ENCODE peak calls at places on chromosome X, in ten cellular contexts. One of them, this sample, is unnamed.

GRCh38 chrX:2550288-2551020 is 49.7 kb upstream of the DHRSX start:
- DNase-seq in AG04450: no peak
- DNase-seq in lower lobe of right lung: no peak
- DNase-seq in OCI-LY7: no peak
- DNase-seq in SK-N-SH: no peak
- DNase-seq in heart right ventricle: no peak
- DNase-seq in right atrium auricular region: no peak
- DNase-seq in AG10803: no peak
- DNase-seq in adrenal gland: no peak
- DNase-seq in GM06990: no peak
- DNase-seq in this sample: no peak

GRCh38 chrX:66633541-66633940 is 5.3 kb downstream of the EDA2R start:
- DNase-seq in AG04450: no peak
- DNase-seq in lower lobe of right lung: no peak
- DNase-seq in OCI-LY7: no peak
- DNase-seq in SK-N-SH: no peak
- DNase-seq in heart right ventricle: no peak
- DNase-seq in right atrium auricular region: no peak
- DNase-seq in AG10803: peak
- DNase-seq in adrenal gland: no peak
- DNase-seq in GM06990: no peak
- DNase-seq in this sample: no peak

GRCh38 chrX:150361070-150361776 is 1.9 kb upstream of the MAMLD1 start:
- DNase-seq in AG04450: no peak
- DNase-seq in lower lobe of right lung: peak
- DNase-seq in OCI-LY7: no peak
- DNase-seq in SK-N-SH: peak
- DNase-seq in heart right ventricle: no peak
- DNase-seq in right atrium auricular region: peak
- DNase-seq in AG10803: no peak
- DNase-seq in adrenal gland: peak
- DNase-seq in GM06990: no peak
- DNase-seq in this sample: no peak

GRCh38 chrX:123961268-123962005 is at the start of gene STAG2:
- DNase-seq in AG04450: peak
- DNase-seq in lower lobe of right lung: peak
- DNase-seq in OCI-LY7: peak
- DNase-seq in SK-N-SH: peak
- DNase-seq in heart right ventricle: peak
- DNase-seq in right atrium auricular region: peak
- DNase-seq in AG10803: peak
- DNase-seq in adrenal gland: peak
- DNase-seq in GM06990: peak
- DNase-seq in this sample: peak

GRCh38 chrX:12804655-12805054 is 13.4 kb downstream of the PRPS2 start:
- DNase-seq in AG04450: no peak
- DNase-seq in lower lobe of right lung: no peak
- DNase-seq in OCI-LY7: no peak
- DNase-seq in SK-N-SH: no peak
- DNase-seq in heart right ventricle: no peak
- DNase-seq in right atrium auricular region: no peak
- DNase-seq in AG10803: peak
- DNase-seq in adrenal gland: no peak
- DNase-seq in GM06990: no peak
- DNase-seq in this sample: no peak

GRCh38 chrX:131213400-131213799 is 75.7 kb downstream of the IGSF1 start:
- DNase-seq in AG04450: no peak
- DNase-seq in lower lobe of right lung: no peak
- DNase-seq in OCI-LY7: no peak
- DNase-seq in SK-N-SH: no peak
- DNase-seq in heart right ventricle: no peak
- DNase-seq in right atrium auricular region: no peak
- DNase-seq in AG10803: no peak
- DNase-seq in adrenal gland: no peak
- DNase-seq in GM06990: no peak
- DNase-seq in this sample: no peak

GRCh38 chrX:154464806-154465365 is 6.8 kb downstream of the PLXNA3 start:
- DNase-seq in AG04450: no peak
- DNase-seq in lower lobe of right lung: no peak
- DNase-seq in OCI-LY7: no peak
- DNase-seq in SK-N-SH: no peak
- DNase-seq in heart right ventricle: no peak
- DNase-seq in right atrium auricular region: no peak
- DNase-seq in AG10803: no peak
- DNase-seq in adrenal gland: no peak
- DNase-seq in GM06990: no peak
- DNase-seq in this sample: no peak

GRCh38 chrX:130834149-130834548 is 68.9 kb downstream of the ENOX2 start:
- DNase-seq in AG04450: no peak
- DNase-seq in lower lobe of right lung: no peak
- DNase-seq in OCI-LY7: peak
- DNase-seq in SK-N-SH: no peak
- DNase-seq in heart right ventricle: no peak
- DNase-seq in right atrium auricular region: no peak
- DNase-seq in AG10803: no peak
- DNase-seq in adrenal gland: no peak
- DNase-seq in GM06990: no peak
- DNase-seq in this sample: no peak

GRCh38 chrX:153877571-153878261 is 8.3 kb downstream of the L1CAM start:
- DNase-seq in AG04450: no peak
- DNase-seq in lower lobe of right lung: no peak
- DNase-seq in OCI-LY7: no peak
- DNase-seq in SK-N-SH: no peak
- DNase-seq in heart right ventricle: no peak
- DNase-seq in right atrium auricular region: no peak
- DNase-seq in AG10803: no peak
- DNase-seq in adrenal gland: no peak
- DNase-seq in GM06990: no peak
- DNase-seq in this sample: no peak

GRCh38 chrX:125778256-125778655 is 387.8 kb downstream of the DCAF12L2 start:
- DNase-seq in AG04450: no peak
- DNase-seq in lower lobe of right lung: no peak
- DNase-seq in OCI-LY7: no peak
- DNase-seq in SK-N-SH: no peak
- DNase-seq in heart right ventricle: no peak
- DNase-seq in right atrium auricular region: no peak
- DNase-seq in AG10803: no peak
- DNase-seq in adrenal gland: no peak
- DNase-seq in GM06990: no peak
- DNase-seq in this sample: no peak

GRCh38 chrX:30196322-30196721 is 19.0 kb upstream of the MAGEB2 start:
- DNase-seq in AG04450: no peak
- DNase-seq in lower lobe of right lung: no peak
- DNase-seq in OCI-LY7: peak
- DNase-seq in SK-N-SH: peak
- DNase-seq in heart right ventricle: no peak
- DNase-seq in right atrium auricular region: no peak
- DNase-seq in AG10803: no peak
- DNase-seq in adrenal gland: peak
- DNase-seq in GM06990: no peak
- DNase-seq in this sample: no peak

GRCh38 chrX:135707880-135708279 is 5.6 kb upstream of the CT45A1 start:
- DNase-seq in AG04450: no peak
- DNase-seq in lower lobe of right lung: no peak
- DNase-seq in OCI-LY7: peak
- DNase-seq in SK-N-SH: peak
- DNase-seq in heart right ventricle: no peak
- DNase-seq in right atrium auricular region: no peak
- DNase-seq in AG10803: no peak
- DNase-seq in adrenal gland: peak
- DNase-seq in GM06990: no peak
- DNase-seq in this sample: no peak

GRCh38 chrX:30659421-30659820 is 6.2 kb downstream of the GK start:
- DNase-seq in AG04450: peak
- DNase-seq in lower lobe of right lung: no peak
- DNase-seq in OCI-LY7: no peak
- DNase-seq in SK-N-SH: no peak
- DNase-seq in heart right ventricle: no peak
- DNase-seq in right atrium auricular region: no peak
- DNase-seq in AG10803: peak
- DNase-seq in adrenal gland: no peak
- DNase-seq in GM06990: no peak
- DNase-seq in this sample: no peak

GRCh38 chrX:139931646-139932076 is 1.2 kb downstream of the ATP11C start:
- DNase-seq in AG04450: no peak
- DNase-seq in lower lobe of right lung: no peak
- DNase-seq in OCI-LY7: no peak
- DNase-seq in SK-N-SH: peak
- DNase-seq in heart right ventricle: no peak
- DNase-seq in right atrium auricular region: no peak
- DNase-seq in AG10803: no peak
- DNase-seq in adrenal gland: no peak
- DNase-seq in GM06990: no peak
- DNase-seq in this sample: no peak

GRCh38 chrX:119682019-119682989 is 10.7 kb downstream of the SEPTIN6 start:
- DNase-seq in AG04450: no peak
- DNase-seq in lower lobe of right lung: no peak
- DNase-seq in OCI-LY7: peak
- DNase-seq in SK-N-SH: no peak
- DNase-seq in heart right ventricle: no peak
- DNase-seq in right atrium auricular region: no peak
- DNase-seq in AG10803: no peak
- DNase-seq in adrenal gland: no peak
- DNase-seq in GM06990: peak
- DNase-seq in this sample: no peak

DNA sequence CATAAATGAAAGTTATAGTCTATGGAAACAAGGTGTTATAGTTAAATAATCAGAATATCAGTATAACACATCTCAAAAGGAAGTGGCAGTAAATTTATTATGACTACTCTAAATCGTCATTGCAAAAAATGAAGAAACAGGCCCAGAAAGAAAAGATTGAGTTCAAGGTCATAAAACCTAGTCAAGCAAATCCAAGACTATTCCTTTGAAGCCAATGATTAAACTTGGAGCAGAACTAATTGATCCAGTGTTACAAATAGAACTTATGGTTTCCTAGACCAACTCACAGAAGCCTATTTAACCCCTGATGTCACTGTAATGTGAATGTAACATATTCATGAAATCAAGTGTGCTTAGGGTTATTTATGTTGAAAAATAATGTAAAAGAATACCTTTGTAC is 1.9 kb downstream of the FAM199X start:
- DNase-seq in AG04450: no peak
- DNase-seq in lower lobe of right lung: no peak
- DNase-seq in OCI-LY7: no peak
- DNase-seq in SK-N-SH: no peak
- DNase-seq in heart right ventricle: no peak
- DNase-seq in right atrium auricular region: no peak
- DNase-seq in AG10803: no peak
- DNase-seq in adrenal gland: no peak
- DNase-seq in GM06990: no peak
- DNase-seq in this sample: no peak
- H3K4me3 ChIP-seq in AG04450: peak
- H3K4me3 ChIP-seq in lower lobe of right lung: no peak
- H3K4me3 ChIP-seq in OCI-LY7: peak
- H3K4me3 ChIP-seq in SK-N-SH: peak
- H3K4me3 ChIP-seq in heart right ventricle: peak
- H3K4me3 ChIP-seq in right atrium auricular region: no peak
- H3K4me3 ChIP-seq in AG10803: peak
- H3K4me3 ChIP-seq in adrenal gland: peak
- H3K4me3 ChIP-seq in GM06990: peak
- H3K4me3 ChIP-seq in this sample: peak

GRCh38 chrX:86349115-86349514 is 200.9 kb downstream of the DACH2 start:
- DNase-seq in AG04450: no peak
- DNase-seq in lower lobe of right lung: no peak
- DNase-seq in OCI-LY7: no peak
- DNase-seq in SK-N-SH: no peak
- DNase-seq in heart right ventricle: no peak
- DNase-seq in right atrium auricular region: no peak
- DNase-seq in AG10803: no peak
- DNase-seq in adrenal gland: no peak
- DNase-seq in GM06990: no peak
- DNase-seq in this sample: no peak

DNA sequence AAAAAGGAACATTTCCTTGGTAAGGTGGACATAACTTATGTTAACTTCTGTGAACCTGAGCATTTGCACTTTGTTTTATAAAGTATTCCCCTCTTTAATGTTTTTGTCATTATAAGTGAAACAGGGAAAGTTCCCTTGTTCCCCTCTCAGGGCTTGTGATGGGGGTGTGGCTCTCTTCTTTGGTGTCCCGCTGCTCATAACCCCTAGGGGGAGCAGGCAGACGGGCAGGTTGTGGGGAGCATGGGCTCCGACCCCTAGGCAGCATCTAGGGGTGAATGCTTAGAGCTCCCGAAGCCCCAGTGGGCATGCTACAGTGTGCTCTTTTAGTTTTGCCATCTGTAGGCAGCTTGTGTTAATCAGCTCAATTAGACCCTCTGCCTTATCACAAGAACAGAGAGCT is 200.4 kb downstream of the DACH2 start:
- DNase-seq in AG04450: no peak
- DNase-seq in lower lobe of right lung: no peak
- DNase-seq in OCI-LY7: peak
- DNase-seq in SK-N-SH: peak
- DNase-seq in heart right ventricle: no peak
- DNase-seq in right atrium auricular region: no peak
- DNase-seq in AG10803: no peak
- DNase-seq in adrenal gland: no peak
- DNase-seq in GM06990: no peak
- DNase-seq in this sample: no peak
- TF ChIP-seq CTCF in AG04450: no peak
- TF ChIP-seq CTCF in lower lobe of right lung: no peak
- TF ChIP-seq CTCF in OCI-LY7: peak
- TF ChIP-seq CTCF in SK-N-SH: peak
- TF ChIP-seq CTCF in heart right ventricle: no peak
- TF ChIP-seq CTCF in right atrium auricular region: no peak
- TF ChIP-seq CTCF in AG10803: no peak
- TF ChIP-seq CTCF in adrenal gland: no peak
- TF ChIP-seq CTCF in GM06990: no peak
- TF ChIP-seq CTCF in this sample: no peak

GRCh38 chrX:108447303-108447702 is 7.7 kb downstream of the COL4A5 start:
- DNase-seq in AG04450: no peak
- DNase-seq in lower lobe of right lung: no peak
- DNase-seq in OCI-LY7: no peak
- DNase-seq in SK-N-SH: no peak
- DNase-seq in heart right ventricle: no peak
- DNase-seq in right atrium auricular region: no peak
- DNase-seq in AG10803: no peak
- DNase-seq in adrenal gland: no peak
- DNase-seq in GM06990: no peak
- DNase-seq in this sample: no peak
- H3K4me3 ChIP-seq in AG04450: no peak
- H3K4me3 ChIP-seq in lower lobe of right lung: no peak
- H3K4me3 ChIP-seq in OCI-LY7: no peak
- H3K4me3 ChIP-seq in SK-N-SH: no peak
- H3K4me3 ChIP-seq in heart right ventricle: no peak
- H3K4me3 ChIP-seq in right atrium auricular region: no peak
- H3K4me3 ChIP-seq in AG10803: no peak
- H3K4me3 ChIP-seq in adrenal gland: no peak
- H3K4me3 ChIP-seq in GM06990: no peak
- H3K4me3 ChIP-seq in this sample: no peak

DNA sequence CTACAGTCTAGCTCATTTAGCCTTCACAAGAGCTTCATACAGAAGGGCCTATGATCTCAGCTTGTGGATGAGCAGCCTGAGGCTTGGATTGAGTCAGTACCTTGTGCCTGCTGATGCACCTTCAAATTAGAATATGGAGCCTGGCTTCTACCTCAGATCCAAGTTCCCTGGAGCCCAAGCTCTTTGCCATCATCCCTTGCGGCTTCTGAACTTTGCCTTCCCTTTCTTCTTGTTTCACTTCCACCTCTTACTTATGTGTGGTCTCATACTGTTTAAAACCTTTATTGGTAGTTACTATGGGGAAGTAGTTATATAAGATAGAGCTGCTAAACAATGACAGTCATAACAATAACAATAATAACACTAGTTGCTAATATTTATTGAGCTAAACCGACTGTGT is 84.3 kb upstream of the AFF2 start:
- DNase-seq in AG04450: no peak
- DNase-seq in lower lobe of right lung: no peak
- DNase-seq in OCI-LY7: peak
- DNase-seq in SK-N-SH: no peak
- DNase-seq in heart right ventricle: no peak
- DNase-seq in right atrium auricular region: no peak
- DNase-seq in AG10803: no peak
- DNase-seq in adrenal gland: no peak
- DNase-seq in GM06990: no peak
- DNase-seq in this sample: no peak
- TF ChIP-seq CTCF in AG04450: no peak
- TF ChIP-seq CTCF in lower lobe of right lung: no peak
- TF ChIP-seq CTCF in OCI-LY7: no peak
- TF ChIP-seq CTCF in SK-N-SH: no peak
- TF ChIP-seq CTCF in heart right ventricle: no peak
- TF ChIP-seq CTCF in right atrium auricular region: no peak
- TF ChIP-seq CTCF in AG10803: no peak
- TF ChIP-seq CTCF in adrenal gland: no peak
- TF ChIP-seq CTCF in GM06990: no peak
- TF ChIP-seq CTCF in this sample: no peak

This sample was measured in retinal pigment epithelial cell.